ENCODE peak calls at places on chromosomes 11 and 22, in six cellular contexts. S is A549; O is Calu3; F is GM18507; H is kidney glomerular epithelial cell; K is stimulated activated CD4-positive, alpha-beta T cell treated with anti-CD3 and anti-CD28 coated beads, TNF-alpha, amount 100 ng/mL, for 4 hours. N is an unnamed sample.

GRCh38 chr22:25437414-25438160 is 126.9 kb upstream of the GRK3 start:
- DNase-seq in S (no peak), O (no peak), F (no peak), H (no peak), K (no peak), N (no peak)

GRCh38 chr11:120409655-120410054 is 73.4 kb downstream of the ARHGEF12 start:
- DNase-seq in S (no peak), O (no peak), F (no peak), H (no peak), K (no peak), N (no peak)

GRCh38 chr11:112345166-112345565 is 84.5 kb upstream of the PLET1 start:
- DNase-seq in S (no peak), O (no peak), F (no peak), H (no peak), K (no peak), N (no peak)

GRCh38 chr11:117678651-117679407 is 118.2 kb downstream of the DSCAML1 start:
- DNase-seq in S (no peak), O (no peak), F (no peak), H (no peak), K (no peak), N (no peak)

GRCh38 chr11:75029836-75030631 is 41.3 kb downstream of the NEU3 start:
- DNase-seq in S (no peak), O (no peak), F (no peak), H (no peak), K (no peak), N (no peak)

GRCh38 chr11:133639408-133639807 is 107.1 kb upstream of the OPCML start:
- DNase-seq in S (no peak), O (no peak), F (no peak), H (no peak), K (no peak), N (no peak)

GRCh38 chr11:76209956-76210885 is 3.9 kb upstream of the WNT11 start:
- DNase-seq in S (no peak), O (no peak), F (no peak), H (no peak), K (no peak), N (no peak)

GRCh38 chr11:76167590-76167989 is 38.7 kb downstream of the WNT11 start:
- DNase-seq in S (no peak), O (no peak), F (no peak), H (no peak), K (no peak), N (no peak)

GRCh38 chr11:106697058-106697457 is 321.2 kb downstream of the GUCY1A2 start:
- DNase-seq in S (no peak), O (no peak), F (no peak), H (peak), K (no peak), N (no peak)

GRCh38 chr22:37033605-37034430 is 14.3 kb downstream of the MPST start:
- DNase-seq in S (no peak), O (no peak), F (no peak), H (no peak), K (no peak), N (no peak)

GRCh38 chr11:79762271-79762935 is 321.6 kb upstream of the TENM4 start:
- DNase-seq in S (no peak), O (no peak), F (no peak), H (peak), K (no peak), N (no peak)

GRCh38 chr11:64661146-64661545 is 61.9 kb downstream of the NRXN2 start:
- DNase-seq in S (no peak), O (no peak), F (no peak), H (no peak), K (no peak), N (no peak)

GRCh38 chr11:36383200-36383599 is 87.1 kb downstream of the PRR5L start:
- DNase-seq in S (no peak), O (no peak), F (no peak), H (no peak), K (no peak), N (no peak)

GRCh38 chr11:76208829-76209670 is 2.7 kb upstream of the WNT11 start:
- DNase-seq in S (peak), O (peak), F (peak), H (no peak), K (peak), N (peak)

GRCh38 chr22:21636629-21637218 is 4.2 kb downstream of the CCDC116 start:
- DNase-seq in S (no peak), O (no peak), F (no peak), H (no peak), K (no peak), N (no peak)

N was measured in activated T-helper 1 cell treated with anti-CD3 and anti-CD28 coated beads, Interleukin-2, amount 50 U/mL, for 16 hours.